ENCODE peak calls at places on chromosome 22, in nine cellular contexts. One of them, this sample, is unnamed.
A peak's percentile ranks its signal among the peaks of the same experiment; 100 is the strongest.

GRCh38 chr22:35684270-35684700 is 33.4 kb upstream of the APOL5 start:
- DNase-seq in activated T-helper 2 cell treated with anti-CD3 and anti-CD28 coated beads, Interferon-gamma antibody, Interleukin-2, Interleukin-4, amounts not matched to agents 10 μg/mL and 5 μg/mL and 100 μg/mL, durations not matched to agents 14 hours and 24 hours and 36 hours: no peak
- DNase-seq in islet precursor cell: no peak
- DNase-seq in GM06990: no peak
- DNase-seq in astrocyte of the spinal cord: peak; percentile 42
- DNase-seq in astrocyte of the cerebellum: no peak
- DNase-seq in ACHN: peak; percentile 12
- DNase-seq in K562: peak; percentile 14
- DNase-seq in stimulated activated CD4-positive, alpha-beta T cell treated with anti-CD3 and anti-CD28 coated beads, TNF-alpha, amount 100 ng/mL, for 4 hours: no peak
- DNase-seq in this sample: peak; percentile 45

GRCh38 chr22:43823911-43824665 is 12.0 kb upstream of the EFCAB6 start:
- DNase-seq in activated T-helper 2 cell treated with anti-CD3 and anti-CD28 coated beads, Interferon-gamma antibody, Interleukin-2, Interleukin-4, amounts not matched to agents 10 μg/mL and 5 μg/mL and 100 μg/mL, durations not matched to agents 14 hours and 24 hours and 36 hours: no peak
- DNase-seq in islet precursor cell: peak; percentile 17
- DNase-seq in GM06990: no peak
- DNase-seq in astrocyte of the spinal cord: no peak
- DNase-seq in astrocyte of the cerebellum: no peak
- DNase-seq in ACHN: no peak
- DNase-seq in K562: no peak
- DNase-seq in stimulated activated CD4-positive, alpha-beta T cell treated with anti-CD3 and anti-CD28 coated beads, TNF-alpha, amount 100 ng/mL, for 4 hours: no peak
- DNase-seq in this sample: no peak

GRCh38 chr22:46078241-46079092 is 71.9 kb upstream of the PPARA start:
- DNase-seq in activated T-helper 2 cell treated with anti-CD3 and anti-CD28 coated beads, Interferon-gamma antibody, Interleukin-2, Interleukin-4, amounts not matched to agents 10 μg/mL and 5 μg/mL and 100 μg/mL, durations not matched to agents 14 hours and 24 hours and 36 hours: no peak
- DNase-seq in islet precursor cell: no peak
- DNase-seq in GM06990: no peak
- DNase-seq in astrocyte of the spinal cord: no peak
- DNase-seq in astrocyte of the cerebellum: no peak
- DNase-seq in ACHN: no peak
- DNase-seq in K562: no peak
- DNase-seq in stimulated activated CD4-positive, alpha-beta T cell treated with anti-CD3 and anti-CD28 coated beads, TNF-alpha, amount 100 ng/mL, for 4 hours: no peak
- DNase-seq in this sample: no peak

GRCh38 chr22:34812631-34813030 is 253.3 kb upstream of the ISX start:
- DNase-seq in activated T-helper 2 cell treated with anti-CD3 and anti-CD28 coated beads, Interferon-gamma antibody, Interleukin-2, Interleukin-4, amounts not matched to agents 10 μg/mL and 5 μg/mL and 100 μg/mL, durations not matched to agents 14 hours and 24 hours and 36 hours: no peak
- DNase-seq in islet precursor cell: peak; percentile 83
- DNase-seq in GM06990: no peak
- DNase-seq in astrocyte of the spinal cord: peak; percentile 23
- DNase-seq in astrocyte of the cerebellum: no peak
- DNase-seq in ACHN: peak; percentile 79
- DNase-seq in K562: no peak
- DNase-seq in stimulated activated CD4-positive, alpha-beta T cell treated with anti-CD3 and anti-CD28 coated beads, TNF-alpha, amount 100 ng/mL, for 4 hours: no peak
- DNase-seq in this sample: no peak

GRCh38 chr22:24289138-24289537 is 18.5 kb downstream of the SPECC1L start:
- DNase-seq in activated T-helper 2 cell treated with anti-CD3 and anti-CD28 coated beads, Interferon-gamma antibody, Interleukin-2, Interleukin-4, amounts not matched to agents 10 μg/mL and 5 μg/mL and 100 μg/mL, durations not matched to agents 14 hours and 24 hours and 36 hours: no peak
- DNase-seq in islet precursor cell: no peak
- DNase-seq in GM06990: no peak
- DNase-seq in astrocyte of the spinal cord: peak; percentile 81
- DNase-seq in astrocyte of the cerebellum: peak; percentile 88
- DNase-seq in ACHN: peak; percentile 67
- DNase-seq in K562: no peak
- DNase-seq in stimulated activated CD4-positive, alpha-beta T cell treated with anti-CD3 and anti-CD28 coated beads, TNF-alpha, amount 100 ng/mL, for 4 hours: no peak
- DNase-seq in this sample: no peak

GRCh38 chr22:38436629-38437395 is 18.2 kb downstream of the KCNJ4 start:
- DNase-seq in activated T-helper 2 cell treated with anti-CD3 and anti-CD28 coated beads, Interferon-gamma antibody, Interleukin-2, Interleukin-4, amounts not matched to agents 10 μg/mL and 5 μg/mL and 100 μg/mL, durations not matched to agents 14 hours and 24 hours and 36 hours: no peak
- DNase-seq in islet precursor cell: no peak
- DNase-seq in GM06990: no peak
- DNase-seq in astrocyte of the spinal cord: no peak
- DNase-seq in astrocyte of the cerebellum: no peak
- DNase-seq in ACHN: no peak
- DNase-seq in K562: no peak
- DNase-seq in stimulated activated CD4-positive, alpha-beta T cell treated with anti-CD3 and anti-CD28 coated beads, TNF-alpha, amount 100 ng/mL, for 4 hours: no peak
- DNase-seq in this sample: no peak

GRCh38 chr22:36933629-36934028 is 20.2 kb downstream of the CSF2RB start:
- DNase-seq in activated T-helper 2 cell treated with anti-CD3 and anti-CD28 coated beads, Interferon-gamma antibody, Interleukin-2, Interleukin-4, amounts not matched to agents 10 μg/mL and 5 μg/mL and 100 μg/mL, durations not matched to agents 14 hours and 24 hours and 36 hours: no peak
- DNase-seq in islet precursor cell: no peak
- DNase-seq in GM06990: no peak
- DNase-seq in astrocyte of the spinal cord: no peak
- DNase-seq in astrocyte of the cerebellum: no peak
- DNase-seq in ACHN: no peak
- DNase-seq in K562: no peak
- DNase-seq in stimulated activated CD4-positive, alpha-beta T cell treated with anti-CD3 and anti-CD28 coated beads, TNF-alpha, amount 100 ng/mL, for 4 hours: no peak
- DNase-seq in this sample: no peak

GRCh38 chr22:26671317-26672059 is 14.1 kb downstream of the MIAT start:
- DNase-seq in activated T-helper 2 cell treated with anti-CD3 and anti-CD28 coated beads, Interferon-gamma antibody, Interleukin-2, Interleukin-4, amounts not matched to agents 10 μg/mL and 5 μg/mL and 100 μg/mL, durations not matched to agents 14 hours and 24 hours and 36 hours: peak; percentile 48
- DNase-seq in islet precursor cell: no peak
- DNase-seq in GM06990: peak; percentile 86
- DNase-seq in astrocyte of the spinal cord: no peak
- DNase-seq in astrocyte of the cerebellum: no peak
- DNase-seq in ACHN: peak; percentile 50
- DNase-seq in K562: no peak
- DNase-seq in stimulated activated CD4-positive, alpha-beta T cell treated with anti-CD3 and anti-CD28 coated beads, TNF-alpha, amount 100 ng/mL, for 4 hours: peak; percentile 31
- DNase-seq in this sample: no peak

GRCh38 chr22:37911273-37911672 is 5.2 kb downstream of the MICALL1 start:
- DNase-seq in activated T-helper 2 cell treated with anti-CD3 and anti-CD28 coated beads, Interferon-gamma antibody, Interleukin-2, Interleukin-4, amounts not matched to agents 10 μg/mL and 5 μg/mL and 100 μg/mL, durations not matched to agents 14 hours and 24 hours and 36 hours: no peak
- DNase-seq in islet precursor cell: no peak
- DNase-seq in GM06990: no peak
- DNase-seq in astrocyte of the spinal cord: no peak
- DNase-seq in astrocyte of the cerebellum: no peak
- DNase-seq in ACHN: no peak
- DNase-seq in K562: no peak
- DNase-seq in stimulated activated CD4-positive, alpha-beta T cell treated with anti-CD3 and anti-CD28 coated beads, TNF-alpha, amount 100 ng/mL, for 4 hours: no peak
- DNase-seq in this sample: no peak

GRCh38 chr22:32341122-32341740 is 16.4 kb upstream of the RFPL3 start:
- DNase-seq in activated T-helper 2 cell treated with anti-CD3 and anti-CD28 coated beads, Interferon-gamma antibody, Interleukin-2, Interleukin-4, amounts not matched to agents 10 μg/mL and 5 μg/mL and 100 μg/mL, durations not matched to agents 14 hours and 24 hours and 36 hours: no peak
- DNase-seq in islet precursor cell: peak; percentile 34
- DNase-seq in GM06990: no peak
- DNase-seq in astrocyte of the spinal cord: no peak
- DNase-seq in astrocyte of the cerebellum: no peak
- DNase-seq in ACHN: peak; percentile 80
- DNase-seq in K562: no peak
- DNase-seq in stimulated activated CD4-positive, alpha-beta T cell treated with anti-CD3 and anti-CD28 coated beads, TNF-alpha, amount 100 ng/mL, for 4 hours: no peak
- DNase-seq in this sample: no peak

GRCh38 chr22:17733484-17733883 is 40.8 kb downstream of the BID start:
- DNase-seq in activated T-helper 2 cell treated with anti-CD3 and anti-CD28 coated beads, Interferon-gamma antibody, Interleukin-2, Interleukin-4, amounts not matched to agents 10 μg/mL and 5 μg/mL and 100 μg/mL, durations not matched to agents 14 hours and 24 hours and 36 hours: no peak
- DNase-seq in islet precursor cell: no peak
- DNase-seq in GM06990: no peak
- DNase-seq in astrocyte of the spinal cord: peak; percentile 35
- DNase-seq in astrocyte of the cerebellum: no peak
- DNase-seq in ACHN: no peak
- DNase-seq in K562: no peak
- DNase-seq in stimulated activated CD4-positive, alpha-beta T cell treated with anti-CD3 and anti-CD28 coated beads, TNF-alpha, amount 100 ng/mL, for 4 hours: no peak
- DNase-seq in this sample: no peak

GRCh38 chr22:39362271-39362670 is 12.5 kb downstream of the SYNGR1 start:
- DNase-seq in activated T-helper 2 cell treated with anti-CD3 and anti-CD28 coated beads, Interferon-gamma antibody, Interleukin-2, Interleukin-4, amounts not matched to agents 10 μg/mL and 5 μg/mL and 100 μg/mL, durations not matched to agents 14 hours and 24 hours and 36 hours: no peak
- DNase-seq in islet precursor cell: peak; percentile 63
- DNase-seq in GM06990: no peak
- DNase-seq in astrocyte of the spinal cord: no peak
- DNase-seq in astrocyte of the cerebellum: no peak
- DNase-seq in ACHN: no peak
- DNase-seq in K562: peak; percentile 27
- DNase-seq in stimulated activated CD4-positive, alpha-beta T cell treated with anti-CD3 and anti-CD28 coated beads, TNF-alpha, amount 100 ng/mL, for 4 hours: no peak
- DNase-seq in this sample: no peak

This sample was measured in OCI-M1.